ENCODE peak calls at places on chromosomes 16 and 17, in five cellular contexts. One of them, this sample, is unnamed.

GRCh38 chr17:73719588-73720071 is 75.4 kb upstream of the SDK2 start:
- DNase-seq in A549: no peak
- DNase-seq in IMR-90: no peak
- DNase-seq in HepG2: peak
- DNase-seq in K562: no peak
- DNase-seq in this sample: no peak

GRCh38 chr17:18224428-18225120 is 861 bp upstream of the LLGL1 start:
- DNase-seq in A549: no peak
- DNase-seq in IMR-90: peak
- DNase-seq in HepG2: peak
- DNase-seq in K562: no peak
- DNase-seq in this sample: peak

GRCh38 chr17:384622-385194 is 32.1 kb upstream of the RPH3AL start:
- DNase-seq in A549: no peak
- DNase-seq in IMR-90: no peak
- DNase-seq in HepG2: no peak
- DNase-seq in K562: no peak
- DNase-seq in this sample: no peak

GRCh38 chr16:27256861-27257260 is 11.7 kb downstream of the NSMCE1 start:
- DNase-seq in A549: no peak
- DNase-seq in IMR-90: no peak
- DNase-seq in HepG2: no peak
- DNase-seq in K562: no peak
- DNase-seq in this sample: no peak

GRCh38 chr17:56502120-56502519 is 91.4 kb upstream of the NOG start:
- DNase-seq in A549: no peak
- DNase-seq in IMR-90: no peak
- DNase-seq in HepG2: no peak
- DNase-seq in K562: no peak
- DNase-seq in this sample: no peak

GRCh38 chr17:34741967-34742366 is 162.6 kb downstream of the TMEM132E start:
- DNase-seq in A549: no peak
- DNase-seq in IMR-90: no peak
- DNase-seq in HepG2: no peak
- DNase-seq in K562: no peak
- DNase-seq in this sample: no peak

GRCh38 chr16:67950335-67950843 is 6.5 kb upstream of the LCAT start:
- DNase-seq in A549: no peak
- DNase-seq in IMR-90: no peak
- DNase-seq in HepG2: no peak
- DNase-seq in K562: no peak
- DNase-seq in this sample: no peak

GRCh38 chr17:7862692-7863437 is 5.1 kb downstream of the CYB5D1 start:
- DNase-seq in A549: peak
- DNase-seq in IMR-90: peak
- DNase-seq in HepG2: peak
- DNase-seq in K562: peak
- DNase-seq in this sample: peak

GRCh38 chr17:13346081-13346533 is 255.6 kb downstream of the HS3ST3A1 start:
- DNase-seq in A549: no peak
- DNase-seq in IMR-90: peak
- DNase-seq in HepG2: no peak
- DNase-seq in K562: peak
- DNase-seq in this sample: no peak

GRCh38 chr16:56995136-56995805 is 5.9 kb downstream of the NLRC5 start:
- DNase-seq in A549: no peak
- DNase-seq in IMR-90: no peak
- DNase-seq in HepG2: no peak
- DNase-seq in K562: no peak
- DNase-seq in this sample: no peak

GRCh38 chr17:34082404-34082803 is 172.7 kb upstream of the CCL2 start:
- DNase-seq in A549: no peak
- DNase-seq in IMR-90: no peak
- DNase-seq in HepG2: no peak
- DNase-seq in K562: peak
- DNase-seq in this sample: no peak

GRCh38 chr16:7013990-7014389 is 318.7 kb upstream of the RBFOX1 start:
- DNase-seq in A549: no peak
- DNase-seq in IMR-90: peak
- DNase-seq in HepG2: peak
- DNase-seq in K562: no peak
- DNase-seq in this sample: no peak

GRCh38 chr17:66514227-66514806 is 211.9 kb downstream of the PRKCA start:
- DNase-seq in A549: no peak
- DNase-seq in IMR-90: peak
- DNase-seq in HepG2: no peak
- DNase-seq in K562: no peak
- DNase-seq in this sample: no peak
- TF ChIP-seq MAFK in A549: peak
- TF ChIP-seq MAFK in IMR-90: peak
- TF ChIP-seq MAFK in HepG2: no peak
- TF ChIP-seq MAFK in K562: no peak
- TF ChIP-seq MAFK in this sample: no peak

GRCh38 chr17:10618202-10618635 is 38.9 kb downstream of the MYH3 start:
- DNase-seq in A549: peak
- DNase-seq in IMR-90: peak
- DNase-seq in HepG2: peak
- DNase-seq in K562: peak
- DNase-seq in this sample: peak
- TF ChIP-seq RAD21 in A549: peak
- TF ChIP-seq RAD21 in IMR-90: peak
- TF ChIP-seq RAD21 in HepG2: peak
- TF ChIP-seq RAD21 in K562: peak
- TF ChIP-seq RAD21 in this sample: peak

DNA sequence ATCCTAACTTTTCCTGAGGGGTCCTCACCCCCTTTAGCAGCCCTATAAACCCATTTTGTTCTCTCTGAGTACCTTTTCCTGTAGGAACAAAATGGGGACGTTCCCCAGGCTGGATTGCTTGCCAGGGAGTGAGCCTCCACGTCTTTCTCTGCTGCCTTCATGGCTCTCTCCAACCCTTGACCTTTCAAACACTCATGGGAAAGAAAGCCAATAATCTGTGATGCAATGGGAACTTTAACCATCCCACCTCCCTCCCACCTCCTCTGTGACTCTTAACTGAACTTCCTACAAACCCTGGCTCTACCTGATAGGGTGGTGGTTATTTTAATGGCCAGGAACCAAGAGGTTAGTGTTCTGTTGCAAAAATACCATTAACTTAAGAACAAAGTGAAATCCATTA is 2.8 kb downstream of the PIPOX start:
- DNase-seq in A549: no peak
- DNase-seq in IMR-90: no peak
- DNase-seq in HepG2: peak
- DNase-seq in K562: no peak
- DNase-seq in this sample: no peak
- TF ChIP-seq MAFK in A549: no peak
- TF ChIP-seq MAFK in IMR-90: no peak
- TF ChIP-seq MAFK in HepG2: no peak
- TF ChIP-seq MAFK in K562: no peak
- TF ChIP-seq MAFK in this sample: no peak

GRCh38 chr17:6147054-6147453 is 76.9 kb downstream of the WSCD1 start:
- DNase-seq in A549: no peak
- DNase-seq in IMR-90: no peak
- DNase-seq in HepG2: no peak
- DNase-seq in K562: no peak
- DNase-seq in this sample: no peak
- TF ChIP-seq RAD21 in A549: no peak
- TF ChIP-seq RAD21 in IMR-90: no peak
- TF ChIP-seq RAD21 in HepG2: no peak
- TF ChIP-seq RAD21 in K562: no peak
- TF ChIP-seq RAD21 in this sample: no peak

GRCh38 chr16:28866454-28866804 is 2.8 kb downstream of the SH2B1 start:
- DNase-seq in A549: no peak
- DNase-seq in IMR-90: no peak
- DNase-seq in HepG2: no peak
- DNase-seq in K562: no peak
- DNase-seq in this sample: no peak

GRCh38 chr16:28863929-28864886 is 565 bp downstream of the SH2B1 start:
- DNase-seq in A549: no peak
- DNase-seq in IMR-90: peak
- DNase-seq in HepG2: no peak
- DNase-seq in K562: peak
- DNase-seq in this sample: no peak

GRCh38 chr16:28867241-28867640 is 3.6 kb downstream of the SH2B1 start:
- DNase-seq in A549: no peak
- DNase-seq in IMR-90: no peak
- DNase-seq in HepG2: no peak
- DNase-seq in K562: no peak
- DNase-seq in this sample: no peak

GRCh38 chr16:28865289-28865688 is 1.6 kb downstream of the SH2B1 start:
- DNase-seq in A549: no peak
- DNase-seq in IMR-90: no peak
- DNase-seq in HepG2: no peak
- DNase-seq in K562: no peak
- DNase-seq in this sample: no peak

GRCh38 chr16:28865722-28866453 is 2.2 kb downstream of the SH2B1 start:
- DNase-seq in A549: no peak
- DNase-seq in IMR-90: no peak
- DNase-seq in HepG2: peak
- DNase-seq in K562: no peak
- DNase-seq in this sample: no peak
- TF ChIP-seq MAFK in A549: no peak
- TF ChIP-seq MAFK in IMR-90: no peak
- TF ChIP-seq MAFK in HepG2: no peak
- TF ChIP-seq MAFK in K562: no peak
- TF ChIP-seq MAFK in this sample: no peak

DNA sequence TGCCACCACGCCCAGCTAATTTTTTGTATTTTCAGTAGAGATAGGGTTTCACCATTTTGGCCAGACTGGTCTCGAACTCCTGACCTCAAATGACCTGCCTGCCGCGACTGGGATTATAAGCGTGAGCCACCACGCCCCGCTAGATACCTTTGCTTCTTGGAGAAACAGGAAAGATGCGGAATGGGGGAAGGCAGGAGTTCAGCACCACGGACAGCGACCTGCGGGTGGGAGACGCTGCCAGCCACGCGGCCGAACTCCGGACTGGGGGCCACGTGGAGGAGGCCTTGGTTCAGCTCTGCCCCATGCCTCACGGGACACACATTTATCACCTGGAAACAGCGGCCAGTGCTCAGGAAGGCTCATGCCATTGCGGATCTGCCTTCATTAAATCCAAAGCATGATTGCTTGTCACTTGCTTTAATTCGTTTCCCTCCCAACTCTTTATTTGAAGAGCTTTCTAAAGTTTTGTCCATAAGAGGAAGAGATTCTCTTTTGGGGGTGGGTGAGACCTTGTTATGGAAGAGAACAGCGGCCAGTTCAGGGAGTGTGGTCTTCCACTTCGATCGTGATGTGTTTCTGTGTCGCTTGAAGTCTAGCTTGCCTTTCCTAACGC is 219.9 kb downstream of the ENGASE start:
- DNase-seq in A549: peak
- DNase-seq in IMR-90: peak
- DNase-seq in HepG2: peak
- DNase-seq in K562: peak
- DNase-seq in this sample: peak
- TF ChIP-seq RAD21 in A549: no peak
- TF ChIP-seq RAD21 in IMR-90: no peak
- TF ChIP-seq RAD21 in HepG2: no peak
- TF ChIP-seq RAD21 in K562: no peak
- TF ChIP-seq RAD21 in this sample: peak

DNA sequence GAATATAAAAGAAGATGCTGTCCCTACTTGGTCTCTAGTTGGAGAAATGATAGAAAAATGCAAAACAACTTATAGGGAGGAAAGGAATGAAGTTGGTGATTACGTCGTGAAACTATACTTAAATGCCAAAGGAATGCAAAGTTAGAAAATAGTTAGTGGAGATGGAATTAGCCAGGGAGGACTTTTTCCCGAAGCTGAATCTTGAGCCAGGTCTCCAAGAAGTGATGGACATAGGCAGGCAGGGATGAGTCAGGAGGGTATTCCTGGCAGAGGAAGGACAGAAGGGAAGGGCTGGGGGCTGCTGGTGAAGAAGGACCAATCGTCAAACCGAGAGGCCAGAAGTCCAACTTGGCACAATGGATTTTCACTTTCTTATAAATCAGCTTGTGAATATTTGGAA is 1.8 kb downstream of the SNTB2 start:
- DNase-seq in A549: peak
- DNase-seq in IMR-90: peak
- DNase-seq in HepG2: no peak
- DNase-seq in K562: no peak
- DNase-seq in this sample: no peak
- TF ChIP-seq MAFK in A549: no peak
- TF ChIP-seq MAFK in IMR-90: no peak
- TF ChIP-seq MAFK in HepG2: no peak
- TF ChIP-seq MAFK in K562: no peak
- TF ChIP-seq MAFK in this sample: no peak

This sample was measured in H1.